ENCODE peak calls at places on chromosomes 6 and 20, in six cellular contexts. L is AG09309, C is body of pancreas, D is left ventricle myocardium inferior, R is AG04450, N is heart right ventricle. U is an unnamed sample.

GRCh38 chr6:101845172-101845571 is 451.7 kb downstream of the GRIK2 start:
- DNase-seq in L (no peak), C (no peak), D (no peak), R (no peak), N (no peak), U (no peak)

GRCh38 chr6:83429857-83430605 is 820 bp downstream of the ME1 start:
- DNase-seq in L (no peak), C (peak), D (no peak), R (no peak), N (no peak), U (peak)

GRCh38 chr6:33967966-33968724 is 164.3 kb upstream of the MLN start:
- DNase-seq in L (peak), C (no peak), D (no peak), R (no peak), N (no peak), U (no peak)

GRCh38 chr20:58481541-58482021 is 33.6 kb downstream of the APCDD1L start:
- DNase-seq in L (no peak), C (no peak), D (no peak), R (no peak), N (peak), U (no peak)

GRCh38 chr20:63686094-63686491 is 10.4 kb upstream of the TNFRSF6B start:
- DNase-seq in L (no peak), C (no peak), D (no peak), R (no peak), N (no peak), U (no peak)

GRCh38 chr6:86016567-86016966 is 373.9 kb upstream of the SYNCRIP start:
- DNase-seq in L (no peak), C (no peak), D (no peak), R (no peak), N (no peak), U (no peak)

GRCh38 chr6:107713214-107713962 is 110.7 kb downstream of the SCML4 start:
- DNase-seq in L (no peak), C (no peak), D (no peak), R (no peak), N (no peak), U (no peak)

GRCh38 chr20:64180673-64181072 is 16.4 kb downstream of the MYT1 start:
- DNase-seq in L (no peak), C (no peak), D (no peak), R (no peak), N (no peak), U (no peak)

GRCh38 chr20:47574616-47575401 is 73.1 kb downstream of the NCOA3 start:
- DNase-seq in L (no peak), C (no peak), D (no peak), R (no peak), N (no peak), U (peak)

GRCh38 chr20:47573586-47573985 is 71.9 kb downstream of the NCOA3 start:
- DNase-seq in L (no peak), C (no peak), D (no peak), R (no peak), N (no peak), U (no peak)

GRCh38 chr20:47576516-47577033 is 74.9 kb downstream of the NCOA3 start:
- DNase-seq in L (no peak), C (peak), D (peak), R (peak), N (peak), U (peak)

GRCh38 chr20:47578543-47578942 is 76.9 kb downstream of the NCOA3 start:
- DNase-seq in L (no peak), C (no peak), D (no peak), R (no peak), N (peak), U (no peak)

GRCh38 chr20:47577271-47577670 is 75.6 kb downstream of the NCOA3 start:
- DNase-seq in L (no peak), C (no peak), D (no peak), R (no peak), N (no peak), U (no peak)
- H3K4me3 ChIP-seq in L (no peak), C (no peak), D (peak), R (no peak), N (no peak), U (no peak)

DNA sequence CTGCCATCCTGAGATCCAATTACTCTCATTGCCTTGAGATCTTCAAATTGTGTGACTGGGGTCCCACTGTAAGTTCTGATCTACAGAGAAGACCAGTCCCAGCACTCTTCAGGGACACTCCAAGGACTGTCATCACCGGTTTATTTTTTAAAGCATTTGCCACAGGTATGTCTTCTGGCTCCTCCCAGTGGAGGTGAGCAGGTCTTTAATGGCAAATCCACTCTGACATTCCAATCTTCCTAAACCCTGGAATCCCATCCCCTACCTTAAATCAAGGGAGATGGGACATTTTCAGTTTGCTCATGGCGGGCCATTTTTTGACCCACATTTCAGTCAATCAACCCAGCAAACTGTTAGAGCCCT is 35.2 kb upstream of the IYD start:
- DNase-seq in L (no peak), C (no peak), D (no peak), R (no peak), N (no peak), U (no peak)
- TF ChIP-seq CTCF in L (no peak), C (no peak), D (no peak), R (no peak), N (no peak), U (no peak)

GRCh38 chr6:150637266-150637665 is 37.6 kb downstream of the PLEKHG1 start:
- DNase-seq in L (no peak), C (no peak), D (no peak), R (no peak), N (no peak), U (no peak)
- H3K4me3 ChIP-seq in L (no peak), C (no peak), D (no peak), R (no peak), N (no peak), U (no peak)

GRCh38 chr20:53162251-53162835 is 190.2 kb downstream of the TSHZ2 start:
- DNase-seq in L (peak), C (peak), D (peak), R (no peak), N (peak), U (no peak)
- TF ChIP-seq CTCF in L (peak), C (peak), D (peak), R (no peak), N (no peak), U (no peak)

DNA sequence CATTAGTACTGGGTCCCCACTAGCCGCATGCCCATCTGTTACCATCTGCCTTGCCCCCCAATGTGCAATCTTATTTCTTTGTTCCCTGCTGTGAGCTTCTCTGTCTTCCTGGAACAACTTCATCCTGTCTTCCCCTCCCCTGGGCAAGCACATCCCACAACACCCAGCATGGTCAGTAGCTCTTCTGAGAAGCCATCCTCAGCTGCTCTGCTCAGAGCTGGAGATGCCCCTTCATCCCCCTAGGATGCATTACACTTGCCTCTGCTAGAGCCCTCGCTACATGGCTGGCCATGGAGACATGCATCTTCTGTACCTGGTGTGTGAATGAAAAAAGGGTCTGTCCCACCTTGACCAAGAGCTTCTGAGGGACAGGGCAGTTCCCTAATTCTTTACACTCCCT is 141.2 kb downstream of the CDC5L start:
- DNase-seq in L (no peak), C (no peak), D (no peak), R (no peak), N (no peak), U (no peak)
- H3K4me3 ChIP-seq in L (no peak), C (no peak), D (no peak), R (no peak), N (no peak), U (no peak)

GRCh38 chr6:69729870-69730449 is 66.8 kb downstream of the LMBRD1 start:
- DNase-seq in L (peak), C (no peak), D (no peak), R (no peak), N (no peak), U (no peak)

GRCh38 chr6:69732045-69732444 is 64.8 kb downstream of the LMBRD1 start:
- DNase-seq in L (no peak), C (no peak), D (no peak), R (no peak), N (no peak), U (no peak)

GRCh38 chr6:69735029-69735428 is 61.8 kb downstream of the LMBRD1 start:
- DNase-seq in L (no peak), C (no peak), D (no peak), R (no peak), N (no peak), U (no peak)

GRCh38 chr6:69732640-69733039 is 64.2 kb downstream of the LMBRD1 start:
- DNase-seq in L (no peak), C (no peak), D (no peak), R (no peak), N (no peak), U (no peak)
- TF ChIP-seq CTCF in L (peak), C (no peak), D (peak), R (peak), N (no peak), U (no peak)